ENCODE peak calls at places on chromosomes 6 and 20, in four cellular contexts. C, Q, T and N are unnamed samples.

GRCh38 chr20:5470458-5470857 is 153.7 kb upstream of the PROKR2 start:
- DNase-seq in C (no peak), T (no peak), Q (no peak), N (no peak)

GRCh38 chr6:111602481-111603404 is 2.9 kb downstream of the TRAF3IP2 start:
- DNase-seq in T (no peak), Q (peak; percentile 93), C (peak; percentile 87), N (no peak)

GRCh38 chr6:79230149-79230548 is 4.3 kb downstream of the HMGN3 start:
- DNase-seq in Q (no peak), C (peak; percentile 14), T (no peak), N (no peak)

GRCh38 chr6:111758608-111759293 is 114.5 kb downstream of the FYN start:
- DNase-seq in C (no peak), Q (no peak), T (no peak), N (no peak)

GRCh38 chr6:21442874-21443273 is 150.7 kb upstream of the SOX4 start:
- DNase-seq in Q (no peak), T (no peak), C (no peak), N (no peak)

GRCh38 chr6:6366778-6367177 is 46.3 kb upstream of the F13A1 start:
- DNase-seq in Q (no peak), C (no peak), T (no peak), N (peak; percentile 30)

GRCh38 chr6:133705731-133706130 is 183.2 kb upstream of the TCF21 start:
- DNase-seq in Q (no peak), C (peak; percentile 65), T (no peak), N (no peak)

GRCh38 chr6:90304308-90304707 is 7.7 kb upstream of the BACH2 start:
- DNase-seq in C (no peak), Q (no peak), T (no peak), N (no peak)

GRCh38 chr6:9254251-9254650 is 818.9 kb upstream of the SLC35B3 start:
- DNase-seq in Q (no peak), C (no peak), T (no peak), N (no peak)

GRCh38 chr6:47484616-47485015 is 7.0 kb downstream of the CD2AP start:
- DNase-seq in T (no peak), C (peak; percentile 87), Q (peak; percentile 85), N (no peak)

GRCh38 chr20:45833030-45833882 is at the start of gene SNX21:
- DNase-seq in C (peak; percentile 96), T (no peak), Q (peak; percentile 97), N (peak; percentile 93)

GRCh38 chr6:6331393-6331792 is 10.9 kb upstream of the F13A1 start:
- DNase-seq in T (no peak), Q (no peak), C (no peak), N (no peak)

GRCh38 chr6:41531591-41532582 is 14.3 kb upstream of the FOXP4 start:
- DNase-seq in T (no peak), C (peak; percentile 90), Q (peak; percentile 78), N (no peak)

GRCh38 chr6:7154341-7155139 is 46.8 kb downstream of the RREB1 start:
- DNase-seq in T (no peak), C (no peak), Q (no peak), N (no peak)

GRCh38 chr6:152462716-152463115 is 174.4 kb downstream of the SYNE1 start:
- DNase-seq in C (no peak), T (no peak), Q (no peak), N (peak; percentile 13)
- H3K4me3 ChIP-seq in C (no peak overlapping the region), T (no peak overlapping the region), Q (no peak overlapping the region), N (no peak overlapping the region)

GRCh38 chr6:151482290-151482689 is 11.5 kb upstream of the CCDC170 start:
- DNase-seq in T (no peak), C (peak; percentile 53), Q (no peak), N (no peak)
- H3K4me2 ChIP-seq in T (no peak overlapping the region), C (peak overlapping the region; percentile 82), Q (no peak overlapping the region), N (no peak overlapping the region)

GRCh38 chr6:169026175-169026574 is 227.5 kb downstream of the THBS2 start:
- DNase-seq in T (no peak), C (no peak), Q (no peak), N (no peak)
- H3K4me3 ChIP-seq in T (no peak overlapping the region), C (no peak overlapping the region), Q (no peak overlapping the region), N (no peak overlapping the region)

GRCh38 chr20:38110525-38111178 is 54.4 kb downstream of the TGM2 start:
- DNase-seq in T (no peak), C (no peak), Q (no peak), N (no peak)

GRCh38 chr20:38111366-38112232 is 53.5 kb downstream of the TGM2 start:
- DNase-seq in C (no peak), T (no peak), Q (no peak), N (no peak)

GRCh38 chr20:38113401-38114325 is 51.4 kb downstream of the TGM2 start:
- DNase-seq in T (no peak), C (no peak), Q (no peak), N (peak; percentile 90)

GRCh38 chr20:38112943-38113294 is 52.2 kb downstream of the TGM2 start:
- DNase-seq in T (no peak), C (no peak), Q (no peak), N (no peak)

DNA sequence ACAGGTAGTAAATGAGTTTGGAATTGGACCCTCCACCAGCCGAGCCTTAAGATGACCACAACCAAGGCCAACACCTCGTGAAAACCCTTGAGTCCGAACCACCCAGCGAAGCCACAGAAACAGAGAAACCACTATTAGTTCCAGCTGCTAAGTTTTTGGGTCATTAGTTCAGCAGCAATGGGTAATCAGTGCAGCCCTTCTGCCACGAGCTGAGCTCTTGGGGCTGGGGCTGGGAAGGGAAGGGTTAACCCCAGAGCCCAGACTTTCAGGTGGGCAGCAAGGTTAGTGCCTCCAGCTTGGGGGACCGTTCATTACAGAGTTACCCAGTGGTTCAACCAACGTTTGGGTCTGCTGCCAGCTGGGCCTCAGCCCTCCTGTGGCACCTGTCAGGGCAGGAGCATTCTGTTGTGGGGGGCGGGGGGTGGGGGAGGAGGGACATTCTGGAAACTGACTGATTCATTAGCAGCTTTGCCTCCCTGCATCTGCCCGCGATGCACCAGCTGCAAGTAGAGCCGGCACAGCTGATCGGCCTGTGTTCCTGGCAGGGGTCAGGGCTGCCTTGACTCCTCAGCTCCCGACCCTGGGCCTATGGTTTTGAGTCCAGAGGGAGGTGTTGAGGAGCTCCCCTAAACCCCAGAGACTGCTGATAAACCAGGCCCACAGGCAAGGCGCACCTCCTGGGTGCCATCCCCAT is 52.7 kb downstream of the TGM2 start:
- DNase-seq in Q (no peak), T (no peak), C (no peak), N (no peak)
- H3K4me2 ChIP-seq in Q (no peak overlapping the region), T (no peak overlapping the region), C (no peak overlapping the region), N (no peak overlapping the region)